ENCODE peak calls at places on chromosomes 7 and 10, in five cellular contexts. X, H, C, S and F are unnamed samples.

GRCh38 chr7:30970594-30971094 is 6.9 kb downstream of the GHRHR start:
- DNase-seq in C (peak; percentile 47), X (no peak), H (peak; percentile 17), S (no peak), F (peak; percentile 88)

GRCh38 chr10:51815723-51816122 is 116.3 kb upstream of the CSTF2T start:
- DNase-seq in X (no peak), S (no peak), H (no peak), C (peak; percentile 72), F (no peak)

GRCh38 chr10:77321868-77322267 is 315.7 kb downstream of the KCNMA1 start:
- DNase-seq in X (no peak), S (no peak), H (peak; percentile 20), C (no peak), F (no peak)

GRCh38 chr10:89576022-89576421 is 40.6 kb upstream of the SLC16A12 start:
- DNase-seq in H (no peak), X (no peak), S (no peak), C (no peak), F (no peak)

GRCh38 chr7:23927709-23928108 is 217.7 kb downstream of the STK31 start:
- DNase-seq in S (no peak), H (no peak), X (no peak), C (no peak), F (no peak)

GRCh38 chr10:4663162-4663992 is 162.6 kb upstream of the AKR1E2 start:
- DNase-seq in C (peak; percentile 50), H (peak; percentile 100), S (peak; percentile 77), X (no peak), F (peak; percentile 47)

GRCh38 chr10:121694966-121695340 is 96.7 kb upstream of the FGFR2 start:
- DNase-seq in H (no peak), X (no peak), S (no peak), C (no peak), F (no peak)

GRCh38 chr10:132946806-132947530 is 4.6 kb upstream of the CFAP46 start:
- DNase-seq in H (no peak), S (no peak), X (no peak), C (no peak), F (no peak)

GRCh38 chr10:58341422-58341821 is 6.6 kb downstream of the UBE2D1 start:
- DNase-seq in X (no peak), S (no peak), C (no peak), H (no peak), F (no peak)

DNA sequence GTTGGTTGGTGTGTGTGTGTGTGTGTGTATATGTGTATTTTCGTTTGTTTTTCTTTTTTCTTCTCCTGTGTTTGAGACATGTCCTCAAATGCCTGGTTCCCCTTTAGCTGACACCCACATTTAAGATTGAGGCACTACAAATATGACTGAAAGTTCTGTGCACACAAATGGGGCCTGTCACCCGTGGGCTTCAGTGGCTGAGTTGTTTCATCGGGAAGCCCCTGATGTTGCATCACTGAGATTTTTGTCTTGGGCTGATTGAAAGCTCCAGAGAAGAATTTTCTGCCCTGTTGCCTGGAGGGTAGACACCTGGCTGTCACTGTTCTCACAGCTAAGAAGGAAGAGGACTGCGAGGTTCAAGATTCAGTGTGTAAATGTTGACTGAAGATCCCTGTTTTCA is 283.8 kb upstream of the C7orf33 start:
- DNase-seq in X (no peak), C (no peak), S (no peak), H (no peak), F (no peak)
- H3K4me3 ChIP-seq in X (no peak overlapping the region), C (no peak overlapping the region), S (no peak overlapping the region), H (no peak overlapping the region), F (no peak overlapping the region)

DNA sequence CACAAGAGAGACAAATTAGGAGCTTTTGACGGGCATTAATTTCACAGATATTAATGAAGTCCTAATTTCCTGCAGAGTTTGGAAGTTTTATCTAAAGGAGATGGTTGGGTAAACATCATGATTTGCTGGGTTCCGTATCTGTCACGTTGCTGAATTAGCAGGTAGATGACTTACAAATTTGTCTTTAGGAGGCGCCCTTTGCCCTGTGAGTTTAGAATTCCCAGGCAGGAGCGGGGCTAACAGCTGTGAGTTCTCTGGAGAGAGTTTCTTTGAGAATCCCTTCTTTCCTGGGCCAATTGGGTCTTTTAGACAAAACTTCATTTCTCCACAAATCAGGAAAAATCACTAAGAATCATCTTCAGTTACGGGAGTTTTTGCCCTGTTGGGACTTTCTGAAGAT is 63.8 kb downstream of the PRKCQ start:
- DNase-seq in H (no peak), C (peak; percentile 50), S (no peak), X (no peak), F (no peak)
- TF ChIP-seq CTCF in H (no peak), C (peak; percentile 50), S (no peak), X (no peak), F (no peak)

DNA sequence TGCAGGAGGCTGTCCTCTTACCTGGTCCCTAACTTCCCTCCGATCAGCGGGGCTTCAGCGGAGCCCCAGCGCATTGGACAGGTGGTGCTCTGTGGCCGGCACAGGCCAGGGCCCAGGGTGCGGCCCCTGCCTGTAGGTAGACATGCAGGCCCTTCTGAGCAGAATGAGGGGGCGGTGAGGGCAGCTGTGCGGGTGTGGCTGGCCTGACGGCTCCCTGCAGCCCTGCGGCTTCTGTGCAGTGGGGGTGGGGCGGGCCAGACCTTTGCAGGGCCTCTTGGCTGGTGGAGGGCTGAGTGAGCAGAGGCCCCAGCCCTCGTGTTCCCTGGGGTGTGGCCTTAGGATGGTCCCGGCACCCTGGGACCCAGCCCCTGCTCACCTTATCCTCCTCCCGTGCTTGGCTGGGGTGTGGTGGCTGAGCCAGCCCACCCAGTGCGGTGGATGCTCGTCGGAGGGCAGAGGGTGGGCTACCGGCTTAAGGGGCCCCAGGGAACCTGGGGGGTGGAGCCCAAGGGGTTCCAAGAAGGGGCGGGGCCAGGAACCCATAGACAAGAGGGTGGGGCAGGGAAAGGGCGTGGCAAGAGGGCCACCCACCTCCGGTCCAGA is 175.2 kb upstream of the TNRC18 start:
- DNase-seq in S (peak; percentile 24), X (no peak), C (peak; percentile 47), H (no peak), F (no peak)
- H3K4me3 ChIP-seq in S (no peak overlapping the region), X (no peak overlapping the region), C (no peak overlapping the region), H (no peak overlapping the region), F (no peak overlapping the region)

GRCh38 chr7:1493129-1493528 is 11.1 kb downstream of the INTS1 start:
- DNase-seq in H (no peak), X (no peak), C (no peak), S (no peak), F (no peak)
- TF ChIP-seq CTCF in H (no peak), X (no peak), C (no peak), S (no peak), F (no peak)

GRCh38 chr7:52085610-52086009 is 769.0 kb upstream of the COBL start:
- DNase-seq in H (no peak), S (no peak), X (no peak), C (no peak), F (no peak)

GRCh38 chr7:52091101-52091500 is 774.5 kb upstream of the COBL start:
- DNase-seq in C (no peak), X (no peak), H (no peak), S (no peak), F (no peak)

DNA sequence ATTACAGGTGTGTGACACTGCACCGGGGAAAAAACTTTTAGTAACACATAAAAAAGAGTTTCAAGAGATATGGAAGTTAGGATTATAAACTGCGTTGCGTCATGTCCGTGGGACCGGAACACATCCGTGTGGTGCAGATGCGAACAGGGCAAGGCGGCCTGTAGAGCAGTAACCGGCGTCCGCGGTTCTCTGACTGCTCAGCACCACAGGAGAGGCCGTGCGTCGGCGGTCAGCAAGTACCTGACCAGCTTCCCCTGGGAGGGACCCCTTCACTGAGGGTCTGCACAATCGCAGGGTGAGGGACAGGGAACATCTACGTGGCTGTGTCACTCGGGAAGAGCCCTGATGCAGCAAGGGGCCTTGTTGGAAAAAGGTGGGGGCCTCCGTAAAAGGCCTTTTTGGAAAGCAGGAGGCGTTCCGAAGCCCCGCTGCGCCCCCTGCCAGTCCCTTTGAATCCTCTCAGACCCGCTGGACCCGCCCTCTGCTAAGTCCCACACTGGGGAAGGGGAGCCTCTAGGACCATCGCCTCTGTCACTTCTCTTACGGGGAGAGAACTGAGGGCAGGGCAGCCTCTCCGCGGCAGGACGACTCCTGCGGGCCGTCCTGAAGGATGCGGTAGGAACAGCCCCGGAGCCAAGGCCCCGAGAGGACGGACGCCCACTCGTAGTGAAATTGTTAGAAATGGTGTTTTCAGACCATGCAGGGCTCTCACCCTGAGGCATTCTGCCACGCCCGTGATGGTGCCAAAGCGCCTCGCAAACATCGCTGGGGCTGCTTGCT is 771.6 kb upstream of the COBL start:
- DNase-seq in S (no peak), H (no peak), C (peak; percentile 91), X (no peak), F (no peak)
- H3K4me3 ChIP-seq in S (peak overlapping the region; percentile 14), H (no peak overlapping the region), C (peak overlapping the region; percentile 41), X (no peak overlapping the region), F (no peak overlapping the region)

GRCh38 chr10:115572740-115573455 is 479.7 kb downstream of the ATRNL1 start:
- DNase-seq in H (no peak), X (no peak), S (no peak), C (peak; percentile 42), F (no peak)
- TF ChIP-seq CTCF in H (no peak), X (no peak), S (no peak), C (peak; percentile 62), F (peak; percentile 44)

DNA sequence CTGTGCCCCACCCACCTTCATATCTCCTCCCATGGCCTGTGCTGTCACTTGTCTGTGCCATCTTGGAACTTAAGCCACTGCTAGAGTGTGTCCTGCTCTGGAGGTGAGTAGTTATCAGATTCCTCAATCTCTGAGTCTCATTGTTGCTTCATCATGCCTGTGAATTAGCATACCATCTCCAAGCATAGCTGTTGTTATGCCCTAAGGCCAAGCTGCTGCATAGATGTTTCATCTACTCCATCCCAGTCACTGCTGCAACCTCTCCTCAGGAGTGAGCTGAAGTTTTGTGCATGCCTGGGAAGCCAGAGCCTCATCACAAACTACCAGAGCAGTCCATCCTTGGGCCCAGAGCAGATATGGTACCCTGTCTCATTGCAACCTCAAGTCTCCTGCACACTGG is 348.9 kb downstream of the ZWINT start:
- DNase-seq in X (no peak), S (no peak), C (no peak), H (no peak), F (no peak)
- H3K4me3 ChIP-seq in X (no peak overlapping the region), S (no peak overlapping the region), C (no peak overlapping the region), H (no peak overlapping the region), F (no peak overlapping the region)